ENCODE peak calls at places on chromosomes 3 and 15, in eight cellular contexts. Z is PC-9, H is left ventricle myocardium inferior, U is tibial nerve, R is HCT116, D is psoas muscle, F is AG04450, J is sigmoid colon. M is an unnamed sample.
A peak's percentile ranks its signal among the peaks of the same experiment; 100 is the strongest.

GRCh38 chr3:66107855-66108254 is 69.1 kb upstream of the MAGI1 start:
- DNase-seq in Z (no peak), H (no peak), U (no peak), R (no peak), D (no peak), F (no peak), J (no peak), M (no peak)

GRCh38 chr3:177294221-177294620 is 96.9 kb upstream of the TBL1XR1 start:
- DNase-seq in Z (peak; percentile 69), H (peak; percentile 56), U (peak; percentile 37), R (no peak), D (peak; percentile 53), F (no peak), J (peak; percentile 77), M (peak; percentile 77)

GRCh38 chr3:170178631-170179030 is 2.9 kb downstream of the PHC3 start:
- DNase-seq in Z (no peak), H (no peak), U (no peak), R (no peak), D (no peak), F (no peak), J (no peak), M (no peak)

GRCh38 chr3:152301745-152302181 is 33.0 kb downstream of the MBNL1 start:
- DNase-seq in Z (no peak), H (no peak), U (no peak), R (no peak), D (no peak), F (no peak), J (no peak), M (no peak)

GRCh38 chr3:31472479-31473390 is 60.0 kb upstream of the STT3B start:
- DNase-seq in Z (no peak), H (no peak), U (no peak), R (no peak), D (no peak), F (no peak), J (no peak), M (no peak)

GRCh38 chr3:55750525-55750924 is 263.4 kb upstream of the WNT5A start:
- DNase-seq in Z (peak; percentile 97), H (no peak), U (no peak), R (no peak), D (no peak), F (peak; percentile 45), J (no peak), M (peak; percentile 66)

GRCh38 chr3:47949979-47950378 is 66.2 kb downstream of the MAP4 start:
- DNase-seq in Z (no peak), H (no peak), U (no peak), R (no peak), D (no peak), F (no peak), J (no peak), M (no peak)

GRCh38 chr3:99669879-99670555 is 31.6 kb downstream of the COL8A1 start:
- DNase-seq in Z (no peak), H (no peak), U (no peak), R (no peak), D (no peak), F (no peak), J (no peak), M (no peak)

GRCh38 chr3:14698601-14699244 is 23.8 kb downstream of the C3orf20 start:
- DNase-seq in Z (peak; percentile 39), H (no peak), U (no peak), R (no peak), D (no peak), F (no peak), J (no peak), M (no peak)

GRCh38 chr3:187742351-187743171 is 2.7 kb downstream of the BCL6 start:
- DNase-seq in Z (no peak), H (peak; percentile 68), U (peak; percentile 66), R (no peak), D (peak; percentile 61), F (no peak), J (no peak), M (peak; percentile 23)

GRCh38 chr3:154430014-154430413 is at the start of gene GPR149:
- DNase-seq in Z (no peak), H (no peak), U (no peak), R (peak; percentile 23), D (no peak), F (no peak), J (no peak), M (no peak)

GRCh38 chr3:195238626-195239118 is 32.3 kb downstream of the XXYLT1 start:
- DNase-seq in Z (no peak), H (peak; percentile 23), U (peak; percentile 8), R (no peak), D (no peak), F (no peak), J (peak; percentile 96), M (no peak)

GRCh38 chr3:182715006-182715405 is 78.3 kb upstream of the ATP11B start:
- DNase-seq in Z (no peak), H (no peak), U (no peak), R (no peak), D (no peak), F (no peak), J (no peak), M (no peak)

GRCh38 chr3:113051222-113051804 is 60.5 kb downstream of the GTPBP8 start:
- DNase-seq in Z (peak; percentile 63), H (peak; percentile 70), U (peak; percentile 98), R (peak; percentile 71), D (peak; percentile 69), F (peak; percentile 53), J (peak; percentile 93), M (peak; percentile 74)

GRCh38 chr3:138348107-138348949 is at the start of gene MRAS:
- DNase-seq in Z (peak; percentile 38), H (peak; percentile 83), U (peak; percentile 66), R (peak; percentile 57), D (peak; percentile 88), F (peak; percentile 43), J (peak; percentile 90), M (peak; percentile 46)

GRCh38 chr15:51861557-51862350 is 32.3 kb downstream of the TMOD3 start:
- DNase-seq in Z (no peak), H (no peak), U (no peak), R (no peak), D (no peak), F (no peak), J (no peak), M (no peak)

GRCh38 chr3:87755852-87756251 is 303.0 kb downstream of the CGGBP1 start:
- DNase-seq in Z (no peak), H (no peak), U (no peak), R (no peak), D (no peak), F (no peak), J (no peak), M (no peak)

GRCh38 chr3:140062461-140062860 is 127.5 kb downstream of the CLSTN2 start:
- DNase-seq in Z (no peak), H (no peak), U (no peak), R (no peak), D (no peak), F (no peak), J (no peak), M (no peak)

GRCh38 chr15:56736881-56737707 is 3.8 kb upstream of the ZNF280D start:
- DNase-seq in Z (no peak), H (no peak), U (no peak), R (no peak), D (no peak), F (no peak), J (no peak), M (no peak)

GRCh38 chr15:73951044-73951561 is 24.8 kb downstream of the LOXL1 start:
- DNase-seq in Z (no peak), H (peak; percentile 93), U (peak; percentile 94), R (no peak), D (peak; percentile 93), F (peak; percentile 86), J (peak; percentile 98), M (peak; percentile 82)
- H3K27ac ChIP-seq in Z (no peak overlapping the region), H (peak overlapping the region; percentile 95), U (peak overlapping the region; percentile 99), R (no peak overlapping the region), D (peak overlapping the region; percentile 80), F (peak overlapping the region; percentile 82), J (peak overlapping the region; percentile 97), M (peak overlapping the region; percentile 38)

DNA sequence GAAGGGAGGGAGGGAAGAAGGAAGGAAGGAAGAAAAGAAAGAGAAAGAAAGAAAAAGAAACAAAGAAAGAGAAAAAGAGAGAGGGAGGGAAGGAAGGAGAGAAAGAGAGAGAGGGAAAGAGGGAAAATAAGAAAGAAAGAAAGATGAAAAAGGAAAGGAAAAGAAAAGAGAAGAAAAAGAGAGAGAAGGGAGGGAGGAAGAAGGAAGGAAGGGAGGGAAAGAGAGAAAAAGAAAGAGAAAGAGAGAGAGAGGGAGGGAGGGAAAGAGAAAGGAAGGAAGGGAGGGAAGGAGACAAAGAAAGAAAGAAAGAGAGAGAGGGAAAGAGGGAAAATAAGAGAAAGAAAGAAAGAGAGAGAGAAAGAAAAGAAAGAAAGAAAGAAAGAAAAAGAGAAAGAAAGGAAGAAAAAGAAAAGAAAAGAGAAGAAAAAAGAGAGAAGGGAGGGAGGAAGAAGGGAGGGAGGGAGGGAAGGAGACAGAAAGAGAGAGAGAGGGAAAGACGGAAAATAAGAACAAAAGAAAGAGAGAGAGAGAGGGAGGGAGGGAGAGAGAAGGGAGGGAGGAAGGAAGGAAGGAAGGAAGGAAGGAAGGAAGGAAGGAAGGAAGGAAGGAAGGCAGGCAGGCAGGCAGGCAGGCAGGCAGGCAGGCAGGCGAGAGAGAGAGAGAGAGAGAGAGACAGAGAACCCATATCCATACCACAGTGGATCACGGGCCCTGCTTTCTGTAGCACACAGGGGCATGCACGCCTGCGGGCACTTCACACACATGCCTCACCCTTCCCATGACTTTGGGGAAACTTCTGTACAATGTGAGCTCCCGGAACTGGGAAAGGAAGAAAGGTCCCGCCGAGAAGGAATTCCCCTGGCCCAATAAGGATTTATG is 52.5 kb downstream of the ADCY5 start:
- DNase-seq in Z (no peak), H (no peak), U (no peak), R (no peak), D (no peak), F (no peak), J (no peak), M (peak; percentile 22)
- TF ChIP-seq CTCF in Z (no peak), H (no peak), U (no peak), R (no peak), D (no peak), F (no peak), J (no peak), M (no peak)

DNA sequence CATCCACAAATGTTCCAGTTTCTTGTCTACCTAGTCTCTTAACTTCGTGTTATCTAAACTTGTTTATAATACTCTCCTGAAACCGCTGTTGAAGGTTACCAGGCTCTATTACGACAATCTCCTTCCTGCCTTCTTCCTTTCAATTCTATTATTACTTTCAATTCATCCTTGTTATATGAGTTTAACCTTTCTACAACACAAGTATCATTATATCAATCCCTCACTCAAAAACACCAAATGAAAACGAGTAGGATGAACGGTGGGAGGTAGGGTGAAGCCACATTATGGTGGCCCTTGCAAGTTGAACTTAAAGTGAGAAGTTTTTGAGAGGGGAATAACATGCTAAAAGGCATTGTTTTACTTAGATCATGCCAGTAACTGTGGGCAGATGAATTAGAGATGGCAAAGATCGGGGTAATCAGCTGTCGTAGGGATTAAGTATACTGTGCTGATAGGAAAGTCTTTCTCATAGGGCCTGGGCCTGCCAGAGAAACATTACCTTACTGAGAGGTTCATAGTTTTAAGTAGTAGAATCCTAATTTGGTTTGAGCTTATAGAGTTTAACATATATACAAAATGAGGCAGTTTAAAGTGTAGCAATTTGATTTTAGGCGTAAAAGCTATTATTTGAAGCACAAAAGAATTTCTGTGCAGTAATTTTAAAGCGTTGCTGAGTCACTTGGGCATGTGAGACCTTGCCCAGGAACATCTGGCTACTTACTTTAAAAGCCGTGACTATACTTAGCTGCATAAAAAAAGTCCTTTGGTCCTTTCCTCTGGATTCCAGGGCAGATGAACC is 3.4 kb upstream of the CEP97 start:
- DNase-seq in Z (no peak), H (no peak), U (no peak), R (no peak), D (no peak), F (no peak), J (no peak), M (peak; percentile 50)
- H3K27ac ChIP-seq in Z (no peak overlapping the region), H (peak overlapping the region; percentile 58), U (no peak overlapping the region), R (no peak overlapping the region), D (no peak overlapping the region), F (no peak overlapping the region), J (no peak overlapping the region), M (peak overlapping the region; percentile 97)

GRCh38 chr3:69864141-69864540 is 124.9 kb downstream of the MITF start:
- DNase-seq in Z (no peak), H (no peak), U (no peak), R (no peak), D (no peak), F (no peak), J (no peak), M (no peak)
- TF ChIP-seq CTCF in Z (no peak), H (no peak), U (no peak), R (no peak), D (no peak), F (no peak), J (no peak), M (no peak)

M was measured in RWPE1.